ENCODE peak calls at places on chromosome 6, in nine cellular contexts. T is stimulated activated CD4-positive, alpha-beta T cell treated with anti-CD3 and anti-CD28 coated beads, Interleukin-1b, Interleukin-23, amount 100 ng/mL, for 24 hours; K is lower leg skin; G is breast epithelium; X is GDM1; A is NCI-H510A treated with DMSO at 0.1 percent for 48 hours; N is dorsolateral prefrontal cortex; L is NCI-H1417; B is T-helper 1 cell. C is an unnamed sample.
A peak's percentile ranks its signal among the peaks of the same experiment; 100 is the strongest.

GRCh38 chr6:133817460-133818047 is 71.4 kb upstream of the TCF21 start:
- DNase-seq in B (peak; percentile 11), N (no peak), G (no peak), T (peak; percentile 28), L (no peak), X (peak; percentile 2), A (no peak), K (no peak), C (no peak)

GRCh38 chr6:135535989-135536414 is 38.5 kb upstream of the AHI1 start:
- DNase-seq in X (no peak), G (no peak), N (no peak), A (peak; percentile 41), B (peak; percentile 2), L (peak; percentile 74), T (no peak), K (no peak), C (peak; percentile 91)

GRCh38 chr6:1995521-1996110 is 249.8 kb downstream of the GMDS start:
- DNase-seq in B (no peak), T (no peak), G (no peak), N (no peak), X (no peak), A (no peak), L (no peak), K (no peak), C (no peak)

GRCh38 chr6:6599468-6599873 is 11.0 kb downstream of the LY86 start:
- DNase-seq in A (no peak), G (no peak), B (no peak), T (no peak), L (no peak), X (no peak), N (no peak), K (peak; percentile 34), C (no peak)

GRCh38 chr6:14464049-14464448 is 346.5 kb downstream of the CD83 start:
- DNase-seq in N (no peak), T (no peak), G (no peak), K (no peak), X (no peak), A (no peak), L (no peak), B (no peak), C (no peak)

GRCh38 chr6:133888931-133889556 is at the start of gene TCF21:
- DNase-seq in L (no peak), G (no peak), A (no peak), B (no peak), K (no peak), X (no peak), N (no peak), T (no peak), C (peak; percentile 41)

GRCh38 chr6:84137989-84138575 is 89.4 kb downstream of the CEP162 start:
- DNase-seq in X (no peak), K (no peak), N (no peak), L (peak; percentile 10), T (no peak), A (no peak), G (no peak), B (no peak), C (peak; percentile 34)

GRCh38 chr6:82954351-82954750 is 111.3 kb downstream of the UBE3D start:
- DNase-seq in T (no peak), G (no peak), N (no peak), K (no peak), A (no peak), L (no peak), B (no peak), X (no peak), C (peak; percentile 30)

GRCh38 chr6:63636516-63636968 is 940 bp downstream of the PHF3 start:
- DNase-seq in N (no peak), B (peak; percentile 60), X (no peak), A (peak; percentile 54), K (peak; percentile 65), G (no peak), T (peak; percentile 54), L (peak; percentile 83), C (peak; percentile 42)

GRCh38 chr6:108903796-108904195 is 55.6 kb downstream of the ARMC2 start:
- DNase-seq in X (no peak), A (no peak), K (no peak), L (no peak), N (no peak), B (no peak), T (no peak), G (no peak), C (no peak)

GRCh38 chr6:56659721-56660373 is 17.2 kb upstream of the DST start:
- DNase-seq in T (no peak), A (peak; percentile 49), L (no peak), B (no peak), X (no peak), K (no peak), G (no peak), N (no peak), C (no peak)

GRCh38 chr6:35942355-35942754 is 21.5 kb upstream of the SRPK1 start:
- DNase-seq in A (no peak), T (no peak), G (no peak), K (no peak), N (no peak), L (no peak), X (no peak), B (no peak), C (no peak)

GRCh38 chr6:161367472-161367871 is 93.6 kb upstream of the AGPAT4 start:
- DNase-seq in G (no peak), A (no peak), L (no peak), N (no peak), B (no peak), X (no peak), T (no peak), K (no peak), C (no peak)

GRCh38 chr6:5082487-5083306 is 2.4 kb upstream of the PPP1R3G start:
- DNase-seq in T (no peak), B (no peak), K (peak; percentile 69), L (no peak), N (no peak), X (no peak), G (no peak), A (no peak), C (peak; percentile 98)

GRCh38 chr6:2221724-2222274 is 23.6 kb downstream of the GMDS start:
- DNase-seq in N (no peak), A (no peak), L (no peak), K (no peak), B (no peak), G (no peak), T (no peak), X (no peak), C (no peak)

GRCh38 chr6:132153221-132153896 is 202.2 kb upstream of the CCN2 start:
- DNase-seq in L (no peak), N (no peak), G (no peak), X (no peak), A (no peak), T (no peak), B (no peak), K (no peak), C (peak; percentile 90)

C was measured in EL.